ENCODE peak calls at places on chromosomes 11 and 22, in six cellular contexts. O, W, E, X, G and Y are unnamed samples.

GRCh38 chr11:77403228-77403627 is 70.7 kb downstream of the PAK1 start:
- DNase-seq in X (no peak), W (no peak), O (no peak), E (no peak), G (no peak), Y (peak; percentile 30)

GRCh38 chr11:124310746-124311145 is 3.0 kb downstream of the OR8D1 start:
- DNase-seq in E (no peak), O (no peak), X (no peak), W (peak; percentile 4), G (no peak), Y (peak; percentile 4)

GRCh38 chr11:107018902-107019493 is 722 bp upstream of the GUCY1A2 start:
- DNase-seq in G (peak; percentile 66), W (peak; percentile 82), X (peak; percentile 93), E (peak; percentile 56), O (peak; percentile 91), Y (peak; percentile 41)

GRCh38 chr11:2581151-2581930 is 118.5 kb downstream of the KCNQ1OT1 start:
- DNase-seq in W (no peak), X (no peak), E (peak; percentile 48), G (peak; percentile 46), O (no peak), Y (no peak)

GRCh38 chr22:49009359-49010063 is 818.2 kb downstream of the BRD1 start:
- DNase-seq in E (peak; percentile 33), W (no peak), X (no peak), G (no peak), O (no peak), Y (no peak)

GRCh38 chr11:78851883-78852586 is 277.4 kb upstream of the NARS2 start:
- DNase-seq in X (no peak), G (no peak), E (peak; percentile 54), W (peak; percentile 18), O (no peak), Y (no peak)

GRCh38 chr22:49062155-49063039 is 765.3 kb downstream of the BRD1 start:
- DNase-seq in E (peak; percentile 30), X (no peak), O (no peak), W (no peak), G (peak; percentile 38), Y (no peak)

GRCh38 chr11:77346906-77347603 is 45.6 kb upstream of the GDPD4 start:
- DNase-seq in G (no peak), E (no peak), X (no peak), O (no peak), W (peak; percentile 7), Y (no peak)

GRCh38 chr11:125201525-125202121 is 37.1 kb downstream of the PKNOX2 start:
- DNase-seq in W (peak; percentile 53), X (peak; percentile 81), E (peak; percentile 65), G (no peak), O (no peak), Y (peak; percentile 27)

GRCh38 chr11:2447951-2448650 is 3.3 kb downstream of the KCNQ1 start:
- DNase-seq in G (no peak), E (peak; percentile 44), X (no peak), O (no peak), W (no peak), Y (no peak)

GRCh38 chr11:106398396-106399074 is 321.1 kb downstream of the AASDHPPT start:
- DNase-seq in X (no peak), E (no peak), G (no peak), O (no peak), W (no peak), Y (no peak)

GRCh38 chr22:50338860-50339462 is 4.2 kb upstream of the PPP6R2 start:
- DNase-seq in O (no peak), G (no peak), X (no peak), W (no peak), E (no peak), Y (no peak)

GRCh38 chr11:8776209-8776608 is 93.6 kb downstream of the RPL27A start:
- DNase-seq in X (no peak), W (peak; percentile 25), O (no peak), E (no peak), G (no peak), Y (no peak)

GRCh38 chr11:60428517-60428916 is 855 bp upstream of the MS4A5 start:
- DNase-seq in O (no peak), G (no peak), E (no peak), W (peak; percentile 16), X (no peak), Y (peak; percentile 33)

GRCh38 chr22:31915499-31916065 is 28.8 kb upstream of the YWHAH start:
- DNase-seq in X (no peak), W (no peak), G (no peak), O (no peak), E (no peak), Y (no peak)

GRCh38 chr11:116169776-116170175 is 603.0 kb downstream of the BUD13 start:
- DNase-seq in G (no peak), O (no peak), E (no peak), X (no peak), W (no peak), Y (no peak)

GRCh38 chr11:69257838-69258658 is 35.9 kb upstream of the MYEOV start:
- DNase-seq in E (no peak), O (no peak), W (no peak), X (peak; percentile 28), G (peak; percentile 30), Y (no peak)

GRCh38 chr11:134363592-134363991 is 31.8 kb downstream of the GLB1L2 start:
- DNase-seq in G (peak; percentile 25), E (no peak), W (no peak), O (peak; percentile 23), X (no peak), Y (no peak)

GRCh38 chr11:128467610-128468041 is 119.7 kb downstream of the ETS1 start:
- DNase-seq in O (no peak), E (peak; percentile 60), X (no peak), W (peak; percentile 85), G (peak; percentile 82), Y (peak; percentile 85)

GRCh38 chr11:120032766-120033390 is 105.0 kb downstream of the TRIM29 start:
- DNase-seq in O (no peak), X (no peak), W (no peak), G (no peak), E (no peak), Y (no peak)

GRCh38 chr11:10899542-10899830 is 41.6 kb upstream of the ZBED5 start:
- DNase-seq in W (peak; percentile 100), X (no peak), E (peak; percentile 69), G (peak; percentile 85), O (no peak), Y (peak; percentile 99)

GRCh38 chr11:117226388-117227385 is 5.2 kb downstream of the PCSK7 start:
- DNase-seq in X (peak; percentile 84), E (no peak), G (peak; percentile 81), W (peak; percentile 80), O (peak; percentile 88), Y (peak; percentile 61)

GRCh38 chr11:118135051-118135795 is 17.4 kb downstream of the SCN4B start:
- DNase-seq in G (peak; percentile 39), E (no peak), X (no peak), O (no peak), W (no peak), Y (no peak)

GRCh38 chr11:12189543-12190235 is 79.3 kb downstream of the MICAL2 start:
- DNase-seq in E (no peak), X (no peak), O (no peak), G (no peak), W (peak; percentile 98), Y (peak; percentile 98)
- TF ChIP-seq CTCF in E (no peak), X (no peak), O (no peak), G (no peak), W (peak; percentile 50), Y (peak; percentile 50)

GRCh38 chr11:72605958-72606357 is 68.3 kb downstream of the PDE2A start:
- DNase-seq in E (no peak), O (no peak), X (no peak), G (no peak), W (no peak), Y (no peak)
- H3K4me3 ChIP-seq in E (no peak overlapping the region), O (no peak overlapping the region), X (no peak overlapping the region), G (no peak overlapping the region), W (no peak overlapping the region), Y (no peak overlapping the region)

DNA sequence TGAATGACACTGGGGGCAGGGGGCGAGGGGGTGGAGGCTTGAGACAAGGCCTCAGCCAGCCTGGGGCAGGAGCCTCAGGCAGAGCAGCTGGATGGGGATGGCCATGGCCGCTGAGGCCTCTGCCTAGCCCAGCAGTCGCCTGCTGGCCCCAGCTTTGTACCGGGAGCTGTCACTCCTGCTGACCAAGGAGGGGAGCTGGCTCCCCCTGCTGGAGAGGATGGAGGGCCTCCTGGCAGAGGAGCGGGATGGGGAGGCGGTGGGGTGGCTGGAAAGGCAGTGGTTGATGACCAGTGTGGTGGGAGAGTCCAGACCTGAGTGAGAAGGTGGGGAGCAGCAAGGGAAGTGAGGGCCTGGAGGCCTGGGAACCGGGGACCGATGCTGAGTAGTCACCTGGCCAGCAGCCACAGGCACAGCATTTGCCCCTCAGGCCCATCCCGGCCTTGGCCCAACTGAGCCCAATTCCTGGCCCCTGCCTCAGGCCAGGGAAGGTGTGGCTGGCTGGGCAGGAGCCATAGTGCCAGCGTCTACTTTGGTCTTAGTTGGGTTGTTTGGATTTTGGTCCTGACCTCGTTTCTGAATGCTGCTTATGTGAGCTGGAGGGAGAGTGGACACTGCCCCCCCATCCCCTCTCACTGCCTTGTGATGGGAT is 6.0 kb upstream of the SUSD2 start:
- DNase-seq in O (peak; percentile 84), E (peak; percentile 90), G (peak; percentile 94), W (peak; percentile 71), X (peak; percentile 85), Y (peak; percentile 36)
- TF ChIP-seq CTCF in O (peak; percentile 91), E (peak; percentile 76), G (peak; percentile 95), W (peak; percentile 77), X (peak; percentile 74), Y (peak; percentile 89)

DNA sequence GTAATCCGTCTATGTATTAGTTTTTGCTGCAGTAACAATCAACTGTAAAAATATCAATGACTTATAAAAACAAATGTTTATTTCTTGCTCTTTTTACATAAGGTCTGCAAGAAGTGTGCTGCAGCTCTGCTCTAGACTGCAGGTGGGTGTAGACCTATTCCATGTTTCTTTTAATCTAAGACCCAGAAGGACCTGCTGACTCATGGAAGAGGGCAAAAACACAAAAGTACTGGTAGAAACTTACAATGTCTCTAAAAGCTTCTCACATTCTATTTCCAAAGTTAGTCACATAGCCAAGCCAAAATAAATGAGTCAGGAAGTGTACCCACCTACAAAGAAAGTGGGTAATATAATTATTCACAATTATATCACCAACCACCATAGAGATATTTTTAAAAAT is 435.9 kb upstream of the FAT3 start:
- DNase-seq in O (no peak), E (no peak), W (no peak), X (no peak), G (no peak), Y (no peak)
- H3K4me3 ChIP-seq in O (no peak overlapping the region), E (no peak overlapping the region), W (no peak overlapping the region), X (no peak overlapping the region), G (no peak overlapping the region), Y (no peak overlapping the region)

DNA sequence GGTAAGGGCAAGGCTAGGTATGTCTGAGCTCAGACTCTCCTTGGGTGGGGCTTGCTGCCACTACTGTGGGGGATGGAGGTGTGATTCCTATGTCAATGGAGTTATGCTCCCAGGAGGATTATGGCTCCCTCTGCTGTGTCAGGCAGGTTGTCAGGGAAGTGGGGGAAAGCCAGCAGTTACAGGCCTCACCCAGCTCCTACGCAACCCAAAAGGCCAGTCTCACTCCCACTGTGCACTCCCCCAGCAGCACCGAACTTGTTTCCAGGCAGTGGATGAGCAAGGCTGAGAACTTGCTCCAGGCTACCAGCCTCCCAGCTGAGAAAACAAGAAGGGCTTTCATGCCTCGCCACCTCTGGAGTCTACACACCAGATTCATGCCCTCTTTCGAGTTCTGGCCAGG is 18.2 kb downstream of the C11orf91 start:
- DNase-seq in W (peak; percentile 82), X (no peak), E (no peak), G (no peak), O (no peak), Y (peak; percentile 63)
- TF ChIP-seq CTCF in W (peak; percentile 43), X (peak; percentile 9), E (no peak), G (no peak), O (peak; percentile 20), Y (peak; percentile 57)

GRCh38 chr11:5922749-5923426 is 19.2 kb upstream of the OR56A3 start:
- DNase-seq in W (peak; percentile 87), O (no peak), G (no peak), E (no peak), X (no peak), Y (peak; percentile 83)
- H3K4me3 ChIP-seq in W (no peak overlapping the region), O (no peak overlapping the region), G (no peak overlapping the region), E (no peak overlapping the region), X (no peak overlapping the region), Y (no peak overlapping the region)